ENCODE peak calls at places on chromosomes 13 and 19, in eight cellular contexts. L is breast epithelium, F is H1, Y is aorta, C is testis, J is esophagus squamous epithelium, T is tibial nerve, R is heart right ventricle. N is an unnamed sample. For H3K9me3, the result is how much of the 10 kb centered on the place peaks cover.

GRCh38 chr13:107851670-107852460 is 363.5 kb downstream of the LIG4 start:
- DNase-seq in L (no peak), Y (no peak), T (no peak), C (no peak), J (no peak), F (no peak), R (no peak), N (no peak)

GRCh38 chr13:21608961-21609360 is 5.0 kb upstream of the MICU2 start:
- DNase-seq in C (no peak), L (no peak), F (no peak), Y (no peak), R (no peak), T (no peak), J (no peak), N (no peak)

GRCh38 chr19:9847087-9847671 is 12.1 kb downstream of the PIN1 start:
- DNase-seq in L (no peak), Y (peak), C (peak), F (peak), T (no peak), J (no peak), R (no peak), N (no peak)

GRCh38 chr13:113729329-113730019 is 29.6 kb upstream of the TMEM255B start:
- DNase-seq in C (peak), L (no peak), T (no peak), J (no peak), F (no peak), Y (no peak), R (no peak), N (no peak)

GRCh38 chr19:30224689-30225606 is 147.2 kb upstream of the ZNF536 start:
- DNase-seq in Y (no peak), C (peak), L (no peak), R (no peak), F (no peak), J (no peak), T (no peak), N (no peak)

GRCh38 chr13:50801087-50801931 is 42.2 kb downstream of the DLEU7 start:
- DNase-seq in J (no peak), Y (no peak), R (no peak), C (peak), L (no peak), F (peak), T (no peak), N (no peak)

GRCh38 chr19:37988758-37989635 is 82.0 kb downstream of the SIPA1L3 start:
- DNase-seq in F (no peak), T (no peak), L (no peak), Y (no peak), R (no peak), J (no peak), C (no peak), N (no peak)

GRCh38 chr13:25001807-25002206 is 94.1 kb upstream of the PABPC3 start:
- DNase-seq in L (no peak), F (no peak), J (no peak), R (no peak), C (no peak), Y (no peak), T (no peak), N (no peak)

GRCh38 chr19:6458695-6459355 is 767 bp downstream of the SLC25A23 start:
- DNase-seq in F (no peak), L (no peak), T (no peak), C (no peak), Y (no peak), R (no peak), J (no peak), N (no peak)

GRCh38 chr19:40510526-40511115 is 43.8 kb downstream of the SPTBN4 start:
- DNase-seq in C (no peak), L (no peak), R (no peak), F (no peak), T (no peak), Y (no peak), J (no peak), N (no peak)

GRCh38 chr13:96871470-96871869 is 122.8 kb downstream of the OXGR1 start:
- DNase-seq in R (no peak), F (no peak), Y (no peak), J (no peak), T (no peak), C (no peak), L (no peak), N (no peak)

GRCh38 chr13:31038834-31039552 is 106.5 kb downstream of the TEX26 start:
- DNase-seq in J (no peak), T (no peak), Y (no peak), R (no peak), L (no peak), C (no peak), F (no peak), N (peak)

GRCh38 chr19:42166336-42166735 is 34.1 kb upstream of the POU2F2 start:
- DNase-seq in R (no peak), C (no peak), Y (no peak), F (no peak), L (no peak), T (no peak), J (no peak), N (no peak)

GRCh38 chr13:23460309-23460708 is 26.8 kb upstream of the SACS start:
- DNase-seq in L (no peak), T (no peak), Y (no peak), R (no peak), C (no peak), F (no peak), J (no peak), N (no peak)

GRCh38 chr13:42602910-42603309 is 29.0 kb downstream of the TNFSF11 start:
- DNase-seq in J (no peak), L (no peak), Y (no peak), T (no peak), R (no peak), C (no peak), F (no peak), N (no peak)

GRCh38 chr13:66977156-66977555 is 253.0 kb downstream of the PCDH9 start:
- DNase-seq in T (no peak), R (no peak), Y (no peak), C (no peak), L (no peak), J (no peak), F (no peak), N (no peak)

GRCh38 chr13:23630349-23631093 is 60.3 kb downstream of the TNFRSF19 start:
- DNase-seq in T (no peak), R (no peak), J (no peak), F (no peak), L (no peak), C (no peak), Y (no peak), N (no peak)

GRCh38 chr13:110431851-110432294 is 124.8 kb downstream of the COL4A2 start:
- DNase-seq in J (no peak), F (no peak), Y (no peak), L (no peak), R (no peak), T (no peak), C (no peak), N (peak)

GRCh38 chr13:95391325-95391724 is 90.1 kb upstream of the ABCC4 start:
- DNase-seq in T (no peak), C (no peak), F (no peak), R (no peak), J (no peak), Y (no peak), L (no peak), N (no peak)

GRCh38 chr13:28258401-28258800 is 120.1 kb downstream of the PAN3 start:
- DNase-seq in C (no peak), Y (no peak), L (no peak), T (no peak), F (no peak), R (no peak), J (no peak), N (no peak)

GRCh38 chr13:32537580-32538233 is 888 bp downstream of the N4BP2L2 start:
- DNase-seq in R (peak), C (peak), Y (peak), F (no peak), T (no peak), J (no peak), L (no peak), N (no peak)

GRCh38 chr13:97429681-97430081 is 4.3 kb upstream of the RAP2A start:
- DNase-seq in R (no peak), Y (no peak), J (no peak), L (no peak), C (no peak), T (no peak), F (no peak), N (no peak)

GRCh38 chr13:109941221-109941620 is 154.8 kb upstream of the IRS2 start:
- DNase-seq in R (no peak), L (no peak), Y (no peak), C (no peak), F (no peak), J (no peak), T (no peak), N (no peak)

GRCh38 chr19:18594096-18594823 is 5.7 kb downstream of the REX1BD start:
- DNase-seq in R (peak), T (peak), J (no peak), C (peak), L (peak), F (no peak), Y (peak), N (no peak)

GRCh38 chr19:18590273-18591272 is 2.0 kb downstream of the REX1BD start:
- DNase-seq in L (no peak), R (peak), Y (no peak), T (peak), J (no peak), F (peak), C (peak), N (no peak)

GRCh38 chr19:18593367-18594095 is 4.9 kb downstream of the REX1BD start:
- DNase-seq in J (no peak), F (no peak), R (no peak), L (no peak), Y (no peak), T (no peak), C (no peak), N (no peak)

GRCh38 chr19:18589380-18590272 is 1.0 kb downstream of the REX1BD start:
- DNase-seq in L (peak), R (peak), F (peak), T (no peak), Y (peak), C (peak), J (no peak), N (no peak)

GRCh38 chr19:18591735-18592385 is 3.3 kb downstream of the REX1BD start:
- DNase-seq in J (no peak), F (no peak), R (no peak), Y (no peak), C (no peak), T (no peak), L (no peak), N (no peak)
- H3K4me3 ChIP-seq in J (no peak), F (no peak), R (no peak), Y (no peak), C (no peak), T (no peak), L (no peak), N (no peak)

GRCh38 chr19:54548806-54549205 is 24.8 kb upstream of the LILRA2 start:
- DNase-seq in L (no peak), Y (no peak), R (no peak), T (no peak), F (no peak), J (no peak), C (no peak), N (no peak)
- H3K9me3 ChIP-seq in L (under half), Y (under half), R (under half), T (under half), F (half or more), J (under half), C (under half), N (under half)

DNA sequence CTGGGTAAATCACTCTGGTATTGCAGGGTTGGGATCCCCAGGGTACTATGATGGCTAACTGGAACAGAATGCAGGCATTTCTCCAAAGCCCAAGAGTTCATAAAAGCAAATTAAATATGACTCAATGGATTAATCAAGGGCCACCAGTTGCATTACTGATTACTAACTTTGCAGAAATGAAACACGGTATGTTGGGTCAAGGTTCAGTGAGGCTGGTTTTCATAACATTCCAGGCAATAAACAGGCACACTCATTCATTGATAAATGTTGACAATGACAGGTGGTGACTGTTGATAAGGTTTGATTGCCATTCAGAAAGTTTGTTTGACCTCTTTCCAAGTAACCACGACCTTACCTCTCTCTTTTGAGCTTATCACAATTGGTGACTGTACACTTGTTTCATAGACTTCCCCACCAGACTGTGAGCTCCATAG is 506 bp upstream of the AP1M1 start:
- DNase-seq in J (no peak), Y (no peak), R (no peak), F (no peak), C (no peak), T (no peak), L (no peak), N (no peak)
- H3K4me3 ChIP-seq in J (peak), Y (no peak), R (peak), F (peak), C (peak), T (peak), L (peak), N (peak)

DNA sequence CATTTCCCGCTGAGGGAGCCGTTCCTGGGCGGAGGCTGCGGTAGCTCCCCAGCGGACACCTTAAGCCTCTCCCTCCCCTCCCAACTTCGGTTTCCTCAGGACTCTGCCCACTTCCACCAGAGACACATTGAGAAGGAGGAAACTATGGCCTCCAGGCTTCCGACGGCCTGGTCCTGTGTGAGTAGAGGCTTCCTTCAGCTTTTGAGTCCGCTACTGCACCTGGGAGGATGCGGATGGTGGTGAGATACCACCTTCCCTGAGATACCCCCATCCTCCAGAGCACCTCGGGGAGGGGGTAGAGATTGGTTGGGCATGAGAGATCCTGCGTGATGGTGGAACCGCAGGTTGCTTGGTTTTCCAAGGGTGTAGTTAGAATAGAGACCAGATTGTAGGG is 958 bp downstream of the ZNF274 start:
- DNase-seq in R (no peak), C (no peak), T (no peak), J (peak), F (no peak), L (no peak), Y (no peak), N (no peak)
- H3K9me3 ChIP-seq in R (half or more), C (under half), T (half or more), J (half or more), F (under half), L (half or more), Y (under half), N (half or more)

DNA sequence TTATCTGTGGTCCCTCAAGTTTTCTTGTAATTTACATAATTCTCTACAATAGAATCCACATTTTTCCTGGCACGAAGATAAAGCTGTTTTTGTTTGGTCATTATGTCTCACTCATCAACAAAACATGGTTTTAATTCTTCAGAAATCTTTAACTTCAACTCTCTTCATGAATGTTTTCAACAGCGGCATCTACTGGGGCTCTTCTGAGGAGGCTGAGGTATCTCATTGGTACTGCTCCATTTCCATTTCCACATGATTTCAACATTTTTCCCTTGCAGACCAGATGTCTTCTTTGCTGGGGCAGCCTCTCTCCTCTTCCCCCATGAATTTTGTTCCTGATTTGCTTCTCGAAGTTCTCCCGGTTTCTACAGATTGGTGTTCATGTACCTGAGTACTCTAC is 5.8 kb upstream of the KBTBD7 start:
- DNase-seq in L (no peak), Y (no peak), T (no peak), J (no peak), F (no peak), C (no peak), R (no peak), N (no peak)
- H3K4me3 ChIP-seq in L (no peak), Y (no peak), T (no peak), J (no peak), F (no peak), C (no peak), R (no peak), N (no peak)

GRCh38 chr19:55931936-55932386 is at the start of gene NLRP13:
- DNase-seq in R (no peak), F (no peak), J (no peak), C (no peak), T (no peak), Y (no peak), L (no peak), N (peak)
- H3K9me3 ChIP-seq in R (under half), F (half or more), J (under half), C (under half), T (under half), Y (under half), L (under half), N (under half)

GRCh38 chr19:4120933-4121612 is 2.8 kb downstream of the MAP2K2 start:
- DNase-seq in R (no peak), F (no peak), C (no peak), Y (no peak), L (no peak), T (no peak), J (no peak), N (no peak)

GRCh38 chr19:4123615-4124568 is at the start of gene MAP2K2:
- DNase-seq in Y (peak), R (peak), T (peak), J (peak), F (peak), C (peak), L (peak), N (no peak)

GRCh38 chr19:4121815-4122214 is 2.1 kb downstream of the MAP2K2 start:
- DNase-seq in Y (no peak), C (no peak), R (no peak), F (no peak), L (no peak), J (no peak), T (no peak), N (no peak)

GRCh38 chr19:4122480-4122879 is 1.4 kb downstream of the MAP2K2 start:
- DNase-seq in L (no peak), R (no peak), J (no peak), Y (no peak), C (no peak), T (no peak), F (no peak), N (no peak)

DNA sequence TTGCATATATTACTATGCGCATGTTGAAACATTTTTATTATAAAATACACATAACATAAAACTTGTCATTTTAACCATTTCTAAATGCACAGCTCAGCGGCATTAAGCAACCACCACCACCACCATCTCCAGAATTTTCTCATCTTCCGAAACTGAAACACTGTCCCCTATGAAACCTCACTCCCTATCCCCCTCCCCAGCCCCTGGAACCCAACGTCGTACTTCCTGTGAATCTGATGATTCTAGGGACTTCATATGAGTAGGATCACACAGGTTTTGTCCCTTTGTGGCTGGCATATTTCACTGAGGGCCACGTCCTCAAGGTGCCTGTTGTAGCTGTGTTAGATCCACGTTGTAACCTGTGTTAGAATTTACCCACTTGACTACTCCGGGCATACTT is 716 bp upstream of the MAP2K2 start:
- DNase-seq in J (no peak), Y (no peak), F (no peak), R (no peak), C (no peak), L (no peak), T (no peak), N (no peak)
- H3K4me3 ChIP-seq in J (peak), Y (no peak), F (peak), R (peak), C (peak), L (peak), T (no peak), N (peak)

GRCh38 chr19:51986309-51987291 is at the start of gene ZNF350:
- DNase-seq in F (peak), L (peak), T (peak), R (peak), Y (peak), C (peak), J (peak), N (no peak)
- H3K9me3 ChIP-seq in F (under half), L (half or more), T (under half), R (under half), Y (under half), C (under half), J (under half), N (under half)

DNA sequence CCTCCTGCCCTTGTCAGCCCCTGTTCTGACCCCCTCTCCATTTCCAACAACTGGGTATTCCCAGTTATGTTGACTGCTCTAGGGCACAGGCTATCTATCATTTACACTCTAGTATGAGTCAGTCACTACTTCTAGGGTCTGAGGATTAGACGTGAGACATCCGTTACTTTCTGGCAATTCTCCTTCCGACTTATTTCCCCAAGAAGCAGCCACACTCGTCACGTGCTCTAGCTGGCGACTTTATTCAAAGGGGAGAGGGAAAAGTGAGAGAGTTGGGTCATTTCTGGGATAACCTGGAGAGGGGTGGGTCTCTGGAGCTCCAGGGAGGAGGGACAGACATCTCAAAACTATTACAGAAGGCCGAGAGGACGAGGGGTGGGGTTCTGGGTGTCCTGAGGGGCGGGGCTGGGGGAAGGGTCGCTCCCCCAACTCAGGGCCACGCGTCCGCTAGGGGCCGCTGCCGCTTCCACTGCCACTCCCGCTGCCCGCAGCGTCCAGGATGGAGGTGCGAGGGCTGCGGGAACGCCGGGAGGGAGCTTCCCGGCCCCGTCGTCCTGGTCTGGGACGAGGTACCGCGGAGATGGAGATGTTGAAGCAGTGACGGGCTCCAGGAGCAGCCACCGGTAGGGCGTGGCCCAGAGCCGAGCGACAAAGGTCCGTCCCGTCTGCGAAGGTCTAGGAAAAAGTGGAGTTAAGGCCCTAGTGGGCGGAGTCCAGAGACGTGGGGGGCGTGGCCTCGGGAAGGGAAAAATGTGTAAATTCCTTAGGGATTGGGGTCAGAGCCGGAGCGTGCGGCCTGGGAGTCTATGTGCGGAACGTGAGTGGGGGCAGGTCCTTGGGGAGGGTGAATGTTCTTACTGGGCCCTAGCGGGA is 8.9 kb downstream of the RTBDN start:
- DNase-seq in C (no peak), R (no peak), J (no peak), L (no peak), F (no peak), Y (no peak), T (no peak), N (no peak)
- H3K4me3 ChIP-seq in C (peak), R (no peak), J (no peak), L (no peak), F (peak), Y (no peak), T (no peak), N (no peak)